ENCODE peak calls at places on chromosomes 3 and 15, in eight cellular contexts. F is fibroblast of lung, R is heart left ventricle, V is pancreas, M is heart right ventricle, E is breast epithelium, Z is tibial artery, O is adrenal gland. J is an unnamed sample.

GRCh38 chr3:74501001-74501400 is 113.5 kb downstream of the CNTN3 start:
- DNase-seq in F (peak; percentile 41), R (no peak), V (no peak), M (no peak), E (no peak), Z (no peak), O (no peak), J (no peak)

GRCh38 chr3:43363621-43364266 is 77.4 kb downstream of the SNRK start:
- DNase-seq in F (peak; percentile 76), R (peak; percentile 87), V (no peak), M (peak; percentile 75), E (no peak), Z (no peak), O (no peak), J (no peak)

GRCh38 chr3:138227650-138228049 is 40.5 kb downstream of the ARMC8 start:
- DNase-seq in F (peak; percentile 21), R (no peak), V (no peak), M (no peak), E (no peak), Z (no peak), O (no peak), J (no peak)

GRCh38 chr3:13150624-13151023 is 77.4 kb upstream of the IQSEC1 start:
- DNase-seq in F (no peak), R (peak; percentile 15), V (no peak), M (no peak), E (peak; percentile 34), Z (peak; percentile 7), O (no peak), J (no peak)

GRCh38 chr3:185859294-185859972 is 34.6 kb upstream of the IGF2BP2 start:
- DNase-seq in F (no peak), R (no peak), V (no peak), M (no peak), E (no peak), Z (no peak), O (no peak), J (no peak)

GRCh38 chr3:14228611-14229470 is 50.2 kb downstream of the LSM3 start:
- DNase-seq in F (no peak), R (no peak), V (no peak), M (no peak), E (no peak), Z (no peak), O (no peak), J (no peak)

GRCh38 chr3:176789281-176789705 is 408.0 kb downstream of the TBL1XR1 start:
- DNase-seq in F (no peak), R (no peak), V (no peak), M (no peak), E (no peak), Z (no peak), O (no peak), J (no peak)

GRCh38 chr15:93152264-93152884 is 63.4 kb upstream of the RGMA start:
- DNase-seq in F (no peak), R (no peak), V (no peak), M (no peak), E (no peak), Z (no peak), O (no peak), J (no peak)

GRCh38 chr15:31214864-31215489 is 111.7 kb upstream of the KLF13 start:
- DNase-seq in F (peak; percentile 81), R (peak; percentile 77), V (no peak), M (peak; percentile 44), E (no peak), Z (peak; percentile 74), O (no peak), J (peak; percentile 50)

GRCh38 chr3:89038864-89039263 is 68.6 kb upstream of the EPHA3 start:
- DNase-seq in F (no peak), R (no peak), V (no peak), M (no peak), E (no peak), Z (no peak), O (no peak), J (no peak)

GRCh38 chr15:77042245-77042644 is 28.7 kb downstream of the TSPAN3 start:
- DNase-seq in F (no peak), R (no peak), V (no peak), M (no peak), E (no peak), Z (no peak), O (no peak), J (no peak)

GRCh38 chr3:136678981-136679380 is 73.2 kb downstream of the STAG1 start:
- DNase-seq in F (no peak), R (no peak), V (no peak), M (no peak), E (no peak), Z (no peak), O (no peak), J (no peak)

GRCh38 chr3:85342915-85343314 is 384.1 kb downstream of the CADM2 start:
- DNase-seq in F (no peak), R (no peak), V (no peak), M (no peak), E (no peak), Z (no peak), O (no peak), J (no peak)

GRCh38 chr3:96175500-96175899 is 638.9 kb upstream of the EPHA6 start:
- DNase-seq in F (no peak), R (no peak), V (no peak), M (no peak), E (no peak), Z (no peak), O (no peak), J (no peak)

GRCh38 chr3:96169111-96169510 is 645.3 kb upstream of the EPHA6 start:
- DNase-seq in F (no peak), R (no peak), V (no peak), M (no peak), E (no peak), Z (no peak), O (no peak), J (no peak)

DNA sequence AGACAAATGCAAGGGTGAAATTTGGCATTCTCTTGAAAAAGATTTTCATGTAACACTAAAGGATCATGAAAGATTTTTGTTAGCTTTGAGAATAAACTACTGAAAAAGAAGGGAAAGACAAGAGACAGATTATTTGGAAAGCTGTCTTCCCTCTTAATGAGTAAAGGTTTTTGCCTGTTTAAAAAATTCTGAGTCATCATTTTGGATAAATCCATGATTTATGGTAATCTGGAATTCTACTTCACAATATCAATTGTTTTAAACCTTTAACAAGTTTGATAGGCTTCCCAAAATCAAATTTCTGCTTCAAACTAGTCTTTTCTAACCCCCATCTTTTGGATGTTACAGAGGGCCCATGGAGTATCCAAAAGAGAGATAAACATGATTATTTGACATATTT is 641.5 kb upstream of the EPHA6 start:
- DNase-seq in F (no peak), R (no peak), V (no peak), M (no peak), E (no peak), Z (no peak), O (no peak), J (no peak)
- TF ChIP-seq CTCF in F (no peak), R (no peak), V (no peak), M (no peak), E (no peak), Z (no peak), O (no peak), J (no peak)

GRCh38 chr15:29570931-29571727 is 251.1 kb downstream of the TJP1 start:
- DNase-seq in F (peak; percentile 8), R (no peak), V (peak; percentile 67), M (no peak), E (no peak), Z (no peak), O (peak; percentile 26), J (peak; percentile 53)
- H3K4me3 ChIP-seq in F (no peak overlapping the region), R (peak overlapping the region; percentile 44), V (peak overlapping the region; percentile 35), M (peak overlapping the region; percentile 39), E (peak overlapping the region; percentile 42), Z (peak overlapping the region; percentile 32), O (no peak overlapping the region), J (peak overlapping the region; percentile 75)

GRCh38 chr3:140014831-140015495 is 80.0 kb downstream of the CLSTN2 start:
- DNase-seq in F (no peak), R (no peak), V (no peak), M (no peak), E (no peak), Z (no peak), O (no peak), J (no peak)

GRCh38 chr3:140019946-140020345 is 85.0 kb downstream of the CLSTN2 start:
- DNase-seq in F (no peak), R (no peak), V (no peak), M (no peak), E (no peak), Z (no peak), O (no peak), J (no peak)

GRCh38 chr3:140015741-140016140 is 80.8 kb downstream of the CLSTN2 start:
- DNase-seq in F (no peak), R (no peak), V (no peak), M (no peak), E (no peak), Z (no peak), O (no peak), J (no peak)

GRCh38 chr3:140021269-140021668 is 86.3 kb downstream of the CLSTN2 start:
- DNase-seq in F (no peak), R (no peak), V (no peak), M (no peak), E (no peak), Z (no peak), O (no peak), J (no peak)

GRCh38 chr3:140018556-140018955 is 83.6 kb downstream of the CLSTN2 start:
- DNase-seq in F (no peak), R (no peak), V (no peak), M (no peak), E (no peak), Z (no peak), O (no peak), J (no peak)
- H3K27me3 ChIP-seq in F (no peaks in the 10 kb centered on the region), R (no peaks in the 10 kb centered on the region), V (no peaks in the 10 kb centered on the region), M (no peaks in the 10 kb centered on the region), E (no peaks in the 10 kb centered on the region), Z (no peaks in the 10 kb centered on the region), O (no peaks in the 10 kb centered on the region), J (no peaks in the 10 kb centered on the region)

GRCh38 chr3:10224794-10225660 is 23.2 kb upstream of the TATDN2 start:
- DNase-seq in F (peak; percentile 76), R (peak; percentile 68), V (peak; percentile 61), M (peak; percentile 74), E (peak; percentile 64), Z (peak; percentile 78), O (peak; percentile 80), J (peak; percentile 82)
- TF ChIP-seq CTCF in F (peak; percentile 77), R (peak; percentile 71), V (peak; percentile 40), M (peak; percentile 62), E (peak; percentile 89), Z (peak; percentile 89), O (peak; percentile 95), J (peak; percentile 77)